ENCODE peak calls at places on chromosomes 2 and 18, in four cellular contexts. C is stomach; L is activated naive CD8-positive, alpha-beta T cell treated with anti-CD3 and anti-CD28 coated beads, Interleukin-2, amount 50 U/mL, for 24 hours; G is left ventricle myocardium superior. K is an unnamed sample.

GRCh38 chr2:204280239-204280638 is 265.0 kb upstream of the PARD3B start:
- DNase-seq in G (no peak), C (no peak), L (no peak), K (peak; percentile 11)

GRCh38 chr2:161373939-161374338 is 42.2 kb upstream of the TBR1 start:
- DNase-seq in G (no peak), L (no peak), C (no peak), K (no peak)

GRCh38 chr2:11220445-11220844 is 65.2 kb downstream of the SLC66A3 start:
- DNase-seq in L (no peak), G (no peak), C (no peak), K (no peak)

GRCh38 chr2:52810460-52810859 is 957.1 kb upstream of the CHAC2 start:
- DNase-seq in L (no peak), G (no peak), C (no peak), K (no peak)

GRCh38 chr2:233085839-233086150 is 25.7 kb downstream of the INPP5D start:
- DNase-seq in G (no peak), L (no peak), C (no peak), K (no peak)

GRCh38 chr2:185757356-185757755 is 18.8 kb downstream of the FSIP2 start:
- DNase-seq in C (no peak), G (no peak), L (no peak), K (no peak)

GRCh38 chr2:241878007-241878970 is 8.8 kb downstream of the RTP5 start:
- DNase-seq in C (peak; percentile 76), G (peak; percentile 85), L (peak; percentile 83), K (peak; percentile 85)

GRCh38 chr2:172333626-172334330 is 93.6 kb upstream of the ITGA6 start:
- DNase-seq in L (no peak), C (no peak), G (no peak), K (no peak)

GRCh38 chr18:46213295-46213694 is 109.1 kb downstream of the HAUS1 start:
- DNase-seq in L (no peak), G (no peak), C (no peak), K (peak; percentile 9)

GRCh38 chr18:73366713-73367112 is 498.9 kb upstream of the NETO1 start:
- DNase-seq in G (no peak), C (no peak), L (no peak), K (no peak)

GRCh38 chr2:218010838-218011616 is 8.2 kb upstream of the TNS1 start:
- DNase-seq in C (no peak), G (no peak), L (no peak), K (no peak)

GRCh38 chr2:159128191-159128590 is 158.3 kb downstream of the WDSUB1 start:
- DNase-seq in C (no peak), L (no peak), G (peak; percentile 73), K (no peak)

GRCh38 chr2:54962935-54963334 is 87.3 kb downstream of the RTN4 start:
- DNase-seq in C (no peak), L (no peak), G (no peak), K (no peak)